ENCODE peak calls at places on chromosome 22, in nine cellular contexts. W is amygdala; M is neural crest cell; J is ovary; X is PC-3; D is activated CD4-positive, alpha-beta memory T cell treated with anti-CD3 and anti-CD28 coated beads for 36 hours; B is psoas muscle; T is substantia nigra; P is endodermal cell. H is an unnamed sample.

GRCh38 chr22:17013396-17014100 is 5.5 kb upstream of the GAB4 start:
- DNase-seq in D (no peak), J (no peak), W (no peak), M (no peak), T (no peak), B (no peak), P (no peak), X (no peak), H (no peak)

GRCh38 chr22:20602589-20603164 is 95.3 kb downstream of the MED15 start:
- DNase-seq in P (no peak), M (no peak), W (no peak), J (no peak), D (no peak), X (no peak), B (no peak), T (no peak), H (peak; percentile 72)

GRCh38 chr22:39287076-39287743 is 32.2 kb downstream of the RPL3 start:
- DNase-seq in M (no peak), J (no peak), X (no peak), P (no peak), T (peak; percentile 27), D (no peak), W (no peak), B (no peak), H (no peak)

GRCh38 chr22:33871935-33872334 is 48.3 kb downstream of the LARGE1 start:
- DNase-seq in J (no peak), T (peak; percentile 10), B (no peak), X (no peak), W (no peak), M (no peak), D (no peak), P (no peak), H (no peak)

GRCh38 chr22:47681766-47682165 is 919.3 kb downstream of the TBC1D22A start:
- DNase-seq in M (no peak), D (no peak), T (no peak), B (no peak), W (no peak), J (no peak), X (no peak), P (no peak), H (no peak)

GRCh38 chr22:31098633-31099110 is 8.7 kb downstream of the SELENOM start:
- DNase-seq in J (peak; percentile 67), P (peak; percentile 95), W (no peak), M (no peak), T (no peak), X (no peak), D (no peak), B (peak; percentile 69), H (no peak)

GRCh38 chr22:23113067-23113846 is 28.5 kb downstream of the RSPH14 start:
- DNase-seq in J (peak; percentile 82), W (peak; percentile 54), M (no peak), P (no peak), D (no peak), B (peak; percentile 71), X (no peak), T (peak; percentile 77), H (no peak)

GRCh38 chr22:25388866-25389540 is 169.6 kb downstream of the CRYBB2 start:
- DNase-seq in X (no peak), B (no peak), P (no peak), M (no peak), J (no peak), T (no peak), W (no peak), D (no peak), H (no peak)

GRCh38 chr22:31107206-31108118 is at the start of gene SELENOM:
- DNase-seq in J (peak; percentile 97), D (peak; percentile 94), M (peak; percentile 83), T (peak; percentile 93), B (peak; percentile 99), X (peak; percentile 97), W (peak; percentile 85), P (peak; percentile 98), H (peak; percentile 94)

GRCh38 chr22:49619301-49619700 is 208.4 kb downstream of the BRD1 start:
- DNase-seq in D (no peak), T (no peak), J (peak; percentile 2), W (no peak), P (no peak), X (no peak), M (no peak), B (no peak), H (peak; percentile 15)

GRCh38 chr22:48757581-48757980 is 1070.1 kb downstream of the BRD1 start:
- DNase-seq in B (no peak), W (no peak), D (no peak), J (no peak), P (peak; percentile 25), T (no peak), X (no peak), M (no peak), H (no peak)

GRCh38 chr22:36435516-36436415 is 45.7 kb downstream of the TXN2 start:
- DNase-seq in J (no peak), P (peak; percentile 89), T (no peak), W (no peak), M (no peak), X (no peak), D (peak; percentile 75), B (no peak), H (no peak)

GRCh38 chr22:20055654-20056053 is 24.4 kb upstream of the DGCR8 start:
- DNase-seq in X (no peak), M (no peak), J (no peak), W (no peak), D (no peak), B (no peak), T (no peak), P (no peak), H (no peak)

GRCh38 chr22:25396615-25397200 is 167.8 kb upstream of the GRK3 start:
- DNase-seq in T (no peak), J (no peak), W (no peak), P (no peak), M (no peak), D (no peak), X (no peak), B (no peak), H (no peak)

GRCh38 chr22:46057206-46057605 is 80.2 kb upstream of the WNT7B start:
- DNase-seq in J (peak; percentile 70), X (peak; percentile 32), M (no peak), B (peak; percentile 62), P (no peak), D (no peak), T (no peak), W (no peak), H (peak; percentile 39)

H was measured in dorsolateral prefrontal cortex.